ENCODE peak calls at places on chromosomes 7 and 10, in seven cellular contexts. T, C, P, F, J, A and Z are unnamed samples.

GRCh38 chr7:43669286-43670081 is 59.8 kb downstream of the COA1 start:
- DNase-seq in A (no peak), C (peak), J (no peak), F (no peak), T (no peak), P (no peak), Z (no peak)

GRCh38 chr7:155422151-155422550 is 35.8 kb upstream of the EN2 start:
- DNase-seq in T (no peak), F (no peak), C (no peak), J (no peak), P (no peak), A (no peak), Z (no peak)

GRCh38 chr10:74231375-74231774 is 80.4 kb downstream of the ADK start:
- DNase-seq in C (no peak), J (no peak), T (no peak), P (no peak), F (no peak), A (no peak), Z (no peak)

GRCh38 chr10:106571216-106571954 is 593.1 kb downstream of the SORCS1 start:
- DNase-seq in F (no peak), P (peak), J (peak), C (no peak), A (no peak), T (no peak), Z (peak)

GRCh38 chr10:116472874-116473273 is 45.2 kb downstream of the PNLIPRP3 start:
- DNase-seq in C (no peak), A (no peak), J (no peak), T (no peak), F (no peak), P (no peak), Z (no peak)

GRCh38 chr10:75613685-75614587 is 182.5 kb downstream of the LRMDA start:
- DNase-seq in C (no peak), P (peak), J (no peak), A (no peak), F (no peak), T (no peak), Z (no peak)

GRCh38 chr10:129770286-129770685 is 193.8 kb downstream of the EBF3 start:
- DNase-seq in J (no peak), F (peak), A (no peak), T (no peak), C (no peak), P (no peak), Z (no peak)

GRCh38 chr10:11655839-11656238 is 44.4 kb upstream of the USP6NL start:
- DNase-seq in F (no peak), P (no peak), C (no peak), T (no peak), J (no peak), A (no peak), Z (no peak)

GRCh38 chr7:21253740-21254687 is 173.9 kb upstream of the SP4 start:
- DNase-seq in C (peak), T (peak), F (no peak), A (no peak), J (peak), P (peak), Z (peak)

GRCh38 chr10:5014936-5015335 is 11.3 kb upstream of the AKR1C2 start:
- DNase-seq in C (no peak), F (no peak), P (no peak), J (peak), T (no peak), A (no peak), Z (no peak)

GRCh38 chr10:74333174-74333573 is 182.2 kb downstream of the ADK start:
- DNase-seq in J (no peak), F (no peak), A (no peak), P (no peak), T (no peak), C (no peak), Z (no peak)

GRCh38 chr10:97788552-97789442 is 17.0 kb upstream of the SFRP5 start:
- DNase-seq in J (no peak), C (no peak), P (peak), A (peak), F (peak), T (no peak), Z (no peak)

GRCh38 chr10:44459677-44460076 is 74.8 kb upstream of the CXCL12 start:
- DNase-seq in A (no peak), P (no peak), T (no peak), J (no peak), F (no peak), C (no peak), Z (no peak)